ENCODE peak calls at places on chromosomes 2 and 18, in four cellular contexts. M, P, K and G are unnamed samples.

GRCh38 chr2:182379235-182379634 is 47.6 kb downstream of the PDE1A start:
- DNase-seq in M (no peak), P (no peak), K (no peak), G (no peak)

GRCh38 chr2:135985826-135986393 is 484 bp upstream of the DARS1 start:
- DNase-seq in M (no peak), K (no peak), P (no peak), G (no peak)

GRCh38 chr2:241900251-241901017 is 30.9 kb downstream of the RTP5 start:
- DNase-seq in K (peak; percentile 17), M (peak; percentile 48), P (no peak), G (peak; percentile 62)

GRCh38 chr2:135840601-135841000 is 3.6 kb upstream of the LCT start:
- DNase-seq in M (no peak), K (no peak), P (no peak), G (no peak)

GRCh38 chr2:225354281-225354774 is 45.2 kb upstream of the NYAP2 start:
- DNase-seq in M (no peak), K (no peak), P (no peak), G (no peak)

GRCh38 chr2:52117299-52117698 is 1085.4 kb upstream of the NRXN1 start:
- DNase-seq in P (no peak), M (no peak), K (no peak), G (no peak)

GRCh38 chr18:45384137-45384998 is 230.9 kb upstream of the SLC14A2 start:
- DNase-seq in M (peak; percentile 2), K (peak; percentile 59), P (peak; percentile 19), G (no peak)

GRCh38 chr2:33570681-33571080 is 28.4 kb downstream of the FAM98A start:
- DNase-seq in K (no peak), P (no peak), M (no peak), G (no peak)

GRCh38 chr2:212359425-212360067 is 179.1 kb downstream of the ERBB4 start:
- DNase-seq in P (no peak), M (no peak), K (no peak), G (no peak)

GRCh38 chr18:58898427-58898826 is 33.8 kb downstream of the ZNF532 start:
- DNase-seq in M (peak; percentile 56), P (no peak), K (no peak), G (no peak)

GRCh38 chr2:15559800-15560403 is 1.2 kb downstream of the NBAS start:
- DNase-seq in P (no peak), K (no peak), M (no peak), G (no peak)

GRCh38 chr2:95010126-95010525 is 15.4 kb upstream of the MAL start:
- DNase-seq in K (no peak), M (no peak), P (no peak), G (peak; percentile 61)

GRCh38 chr2:29921560-29921915 is at the start of gene ALK:
- DNase-seq in P (peak; percentile 80), M (peak; percentile 98), K (peak; percentile 87), G (peak; percentile 83)

GRCh38 chr2:240111253-240111652 is 24.9 kb downstream of the COPS9 start:
- DNase-seq in M (no peak), K (no peak), P (no peak), G (no peak)

GRCh38 chr2:96916156-96917007 is 46.5 kb upstream of the SEMA4C start:
- DNase-seq in K (no peak), M (no peak), P (no peak), G (no peak)

GRCh38 chr18:57581301-57581934 is 5.1 kb downstream of the FECH start:
- DNase-seq in P (no peak), M (no peak), K (no peak), G (no peak)

GRCh38 chr2:177270531-177270930 is 6.0 kb upstream of the NFE2L2 start:
- DNase-seq in P (no peak), M (no peak), K (no peak), G (no peak)
- H3K4me1 ChIP-seq in P (no peaks in the 10 kb centered on the region), M (peaks cover 7% of the 10 kb centered on the region), K (peaks cover 19% of the 10 kb centered on the region), G (peaks cover 12% of the 10 kb centered on the region)

GRCh38 chr2:25042321-25043240 is 705 bp downstream of the EFR3B start:
- DNase-seq in P (no peak), M (peak; percentile 91), K (peak; percentile 38), G (no peak)

GRCh38 chr2:25041307-25041927 is 459 bp upstream of the EFR3B start:
- DNase-seq in P (peak; percentile 57), M (no peak), K (peak; percentile 69), G (peak; percentile 89)

GRCh38 chr2:25043241-25043867 is 1.5 kb downstream of the EFR3B start:
- DNase-seq in K (no peak), P (no peak), M (no peak), G (peak; percentile 47)

GRCh38 chr2:25044011-25044410 is 2.1 kb downstream of the EFR3B start:
- DNase-seq in M (no peak), K (no peak), P (no peak), G (no peak)

GRCh38 chr2:25041928-25042320 is at the start of gene EFR3B:
- DNase-seq in K (peak; percentile 96), P (peak; percentile 53), M (peak; percentile 97), G (peak; percentile 97)
- TF ChIP-seq POLR2AphosphoS5 in K (no peak), P (no peak), M (no peak), G (no peak)

DNA sequence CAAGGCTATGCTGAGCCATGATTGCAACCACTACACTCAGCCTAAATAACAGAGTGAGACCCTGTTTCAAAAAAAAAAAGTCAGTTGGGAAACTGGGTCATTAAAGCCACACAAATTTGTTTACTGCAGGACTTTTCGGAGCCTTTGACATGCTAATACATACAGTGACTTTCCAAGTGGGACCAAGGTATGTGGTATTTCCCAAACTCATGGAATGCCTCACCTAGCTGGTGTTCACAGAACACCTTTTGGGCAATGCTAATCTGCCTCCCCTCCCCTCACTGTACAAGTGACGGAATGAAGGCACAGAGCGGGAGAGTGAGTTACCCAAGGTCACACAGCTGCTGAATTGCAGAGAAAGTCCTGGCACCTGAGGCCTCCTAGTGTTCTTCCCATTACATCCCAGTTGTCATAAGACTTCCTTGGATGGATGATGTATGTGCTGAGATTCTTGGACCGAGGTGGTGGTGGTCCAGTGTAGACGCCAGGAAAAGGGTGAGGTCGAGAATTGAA is 30.7 kb downstream of the ATOH8 start:
- DNase-seq in K (no peak), M (no peak), P (no peak), G (no peak)
- H3K4me1 ChIP-seq in K (no peaks in the 10 kb centered on the region), M (peaks cover 24% of the 10 kb centered on the region), P (no peaks in the 10 kb centered on the region), G (peaks cover 41% of the 10 kb centered on the region)

GRCh38 chr2:38521835-38522234 is 80.9 kb downstream of the HNRNPLL start:
- DNase-seq in P (no peak), M (no peak), K (no peak), G (no peak)

GRCh38 chr2:38524580-38524979 is 78.1 kb downstream of the HNRNPLL start:
- DNase-seq in K (no peak), M (no peak), P (no peak), G (no peak)

GRCh38 chr2:38523728-38524437 is 78.8 kb downstream of the HNRNPLL start:
- DNase-seq in P (no peak), K (no peak), M (no peak), G (no peak)

GRCh38 chr2:38526195-38526594 is 76.5 kb downstream of the HNRNPLL start:
- DNase-seq in P (no peak), M (no peak), K (no peak), G (no peak)

GRCh38 chr2:38522754-38523349 is 79.9 kb downstream of the HNRNPLL start:
- DNase-seq in K (no peak), P (no peak), M (no peak), G (no peak)
- TF ChIP-seq POLR2AphosphoS5 in K (no peak), P (no peak), M (no peak), G (no peak)